ENCODE peak calls at places on chromosomes 2 and 18, in nine cellular contexts. One of them, this sample, is unnamed.

GRCh38 chr2:69915050-69915945 is at the start of gene MXD1:
- DNase-seq in H9: peak; percentile 38
- DNase-seq in heart left ventricle: peak; percentile 37
- DNase-seq in CD4-positive, alpha-beta T cell: no peak
- DNase-seq in spleen: peak; percentile 91
- DNase-seq in neural progenitor cell: peak; percentile 57
- DNase-seq in esophagus squamous epithelium: no peak
- DNase-seq in CD8-positive, alpha-beta T cell: no peak
- DNase-seq in right cardiac atrium: peak; percentile 64
- DNase-seq in this sample: peak; percentile 29

GRCh38 chr2:203533696-203534471 is 1.2 kb downstream of the RAPH1 start:
- DNase-seq in esophagus squamous epithelium: no peak
- DNase-seq in CD8-positive, alpha-beta T cell: no peak
- DNase-seq in heart left ventricle: no peak
- DNase-seq in right cardiac atrium: no peak
- DNase-seq in CD4-positive, alpha-beta T cell: no peak
- DNase-seq in spleen: no peak
- DNase-seq in H9: no peak
- DNase-seq in neural progenitor cell: peak; percentile 12
- DNase-seq in this sample: no peak

GRCh38 chr2:70870790-70871189 is 35.2 kb upstream of the CD207 start:
- DNase-seq in spleen: no peak
- DNase-seq in CD4-positive, alpha-beta T cell: no peak
- DNase-seq in right cardiac atrium: no peak
- DNase-seq in neural progenitor cell: no peak
- DNase-seq in H9: no peak
- DNase-seq in esophagus squamous epithelium: no peak
- DNase-seq in CD8-positive, alpha-beta T cell: no peak
- DNase-seq in heart left ventricle: no peak
- DNase-seq in this sample: no peak

GRCh38 chr18:79690071-79690470 is 10.5 kb downstream of the CTDP1 start:
- DNase-seq in neural progenitor cell: no peak
- DNase-seq in H9: no peak
- DNase-seq in CD8-positive, alpha-beta T cell: no peak
- DNase-seq in heart left ventricle: no peak
- DNase-seq in esophagus squamous epithelium: no peak
- DNase-seq in spleen: no peak
- DNase-seq in right cardiac atrium: no peak
- DNase-seq in CD4-positive, alpha-beta T cell: no peak
- DNase-seq in this sample: no peak

GRCh38 chr18:10099539-10100140 is 185.8 kb downstream of the VAPA start:
- DNase-seq in CD8-positive, alpha-beta T cell: no peak
- DNase-seq in right cardiac atrium: no peak
- DNase-seq in CD4-positive, alpha-beta T cell: no peak
- DNase-seq in spleen: no peak
- DNase-seq in neural progenitor cell: no peak
- DNase-seq in esophagus squamous epithelium: no peak
- DNase-seq in heart left ventricle: no peak
- DNase-seq in H9: no peak
- DNase-seq in this sample: no peak

GRCh38 chr18:53153281-53153680 is 813.3 kb downstream of the DCC start:
- DNase-seq in CD8-positive, alpha-beta T cell: no peak
- DNase-seq in spleen: no peak
- DNase-seq in H9: peak; percentile 50
- DNase-seq in heart left ventricle: no peak
- DNase-seq in neural progenitor cell: peak; percentile 44
- DNase-seq in esophagus squamous epithelium: no peak
- DNase-seq in right cardiac atrium: no peak
- DNase-seq in CD4-positive, alpha-beta T cell: no peak
- DNase-seq in this sample: no peak

GRCh38 chr2:141392517-141393213 is 738.2 kb downstream of the LRP1B start:
- DNase-seq in esophagus squamous epithelium: no peak
- DNase-seq in neural progenitor cell: no peak
- DNase-seq in right cardiac atrium: no peak
- DNase-seq in heart left ventricle: no peak
- DNase-seq in spleen: no peak
- DNase-seq in H9: no peak
- DNase-seq in CD4-positive, alpha-beta T cell: no peak
- DNase-seq in CD8-positive, alpha-beta T cell: no peak
- DNase-seq in this sample: no peak

GRCh38 chr2:136118819-136119716 is 1.1 kb upstream of the CXCR4 start:
- DNase-seq in right cardiac atrium: peak; percentile 79
- DNase-seq in H9: peak; percentile 60
- DNase-seq in heart left ventricle: peak; percentile 62
- DNase-seq in esophagus squamous epithelium: peak; percentile 57
- DNase-seq in CD8-positive, alpha-beta T cell: peak; percentile 87
- DNase-seq in neural progenitor cell: peak; percentile 66
- DNase-seq in spleen: peak; percentile 98
- DNase-seq in CD4-positive, alpha-beta T cell: peak; percentile 90
- DNase-seq in this sample: no peak

GRCh38 chr2:8000861-8001260 is 681.0 kb upstream of the ID2 start:
- DNase-seq in spleen: no peak
- DNase-seq in heart left ventricle: no peak
- DNase-seq in esophagus squamous epithelium: no peak
- DNase-seq in neural progenitor cell: no peak
- DNase-seq in CD8-positive, alpha-beta T cell: no peak
- DNase-seq in right cardiac atrium: no peak
- DNase-seq in H9: no peak
- DNase-seq in CD4-positive, alpha-beta T cell: no peak
- DNase-seq in this sample: no peak

GRCh38 chr2:86822668-86823067 is 32.0 kb upstream of the CD8A start:
- DNase-seq in spleen: no peak
- DNase-seq in CD4-positive, alpha-beta T cell: no peak
- DNase-seq in neural progenitor cell: no peak
- DNase-seq in CD8-positive, alpha-beta T cell: no peak
- DNase-seq in esophagus squamous epithelium: no peak
- DNase-seq in heart left ventricle: no peak
- DNase-seq in right cardiac atrium: no peak
- DNase-seq in H9: no peak
- DNase-seq in this sample: no peak

GRCh38 chr2:206936456-206937222 is 2.7 kb upstream of the CPO start:
- DNase-seq in neural progenitor cell: no peak
- DNase-seq in CD4-positive, alpha-beta T cell: no peak
- DNase-seq in right cardiac atrium: no peak
- DNase-seq in heart left ventricle: no peak
- DNase-seq in esophagus squamous epithelium: no peak
- DNase-seq in spleen: no peak
- DNase-seq in CD8-positive, alpha-beta T cell: no peak
- DNase-seq in H9: no peak
- DNase-seq in this sample: no peak

GRCh38 chr2:3269425-3270094 is 108.1 kb downstream of the EIPR1 start:
- DNase-seq in CD4-positive, alpha-beta T cell: no peak
- DNase-seq in right cardiac atrium: no peak
- DNase-seq in CD8-positive, alpha-beta T cell: no peak
- DNase-seq in spleen: peak; percentile 64
- DNase-seq in H9: no peak
- DNase-seq in esophagus squamous epithelium: no peak
- DNase-seq in heart left ventricle: no peak
- DNase-seq in neural progenitor cell: no peak
- DNase-seq in this sample: no peak

GRCh38 chr2:202335791-202336467 is 40.2 kb upstream of the BMPR2 start:
- DNase-seq in esophagus squamous epithelium: no peak
- DNase-seq in spleen: no peak
- DNase-seq in CD4-positive, alpha-beta T cell: no peak
- DNase-seq in right cardiac atrium: no peak
- DNase-seq in H9: no peak
- DNase-seq in heart left ventricle: peak; percentile 31
- DNase-seq in CD8-positive, alpha-beta T cell: no peak
- DNase-seq in neural progenitor cell: no peak
- DNase-seq in this sample: no peak

GRCh38 chr2:102057502-102058292 is 65.9 kb downstream of the IL1R2 start:
- DNase-seq in spleen: no peak
- DNase-seq in CD8-positive, alpha-beta T cell: no peak
- DNase-seq in right cardiac atrium: peak; percentile 85
- DNase-seq in CD4-positive, alpha-beta T cell: no peak
- DNase-seq in esophagus squamous epithelium: no peak
- DNase-seq in neural progenitor cell: no peak
- DNase-seq in H9: no peak
- DNase-seq in heart left ventricle: peak; percentile 63
- DNase-seq in this sample: no peak

GRCh38 chr18:67770520-67770919 is 254.0 kb upstream of the DSEL start:
- DNase-seq in H9: no peak
- DNase-seq in spleen: no peak
- DNase-seq in neural progenitor cell: no peak
- DNase-seq in esophagus squamous epithelium: no peak
- DNase-seq in CD8-positive, alpha-beta T cell: no peak
- DNase-seq in CD4-positive, alpha-beta T cell: no peak
- DNase-seq in heart left ventricle: no peak
- DNase-seq in right cardiac atrium: no peak
- DNase-seq in this sample: no peak

GRCh38 chr2:172280820-172281454 is 146.4 kb upstream of the ITGA6 start:
- DNase-seq in CD4-positive, alpha-beta T cell: no peak
- DNase-seq in esophagus squamous epithelium: no peak
- DNase-seq in H9: no peak
- DNase-seq in CD8-positive, alpha-beta T cell: no peak
- DNase-seq in neural progenitor cell: no peak
- DNase-seq in right cardiac atrium: peak; percentile 64
- DNase-seq in spleen: no peak
- DNase-seq in heart left ventricle: no peak
- DNase-seq in this sample: peak; percentile 57

GRCh38 chr2:209661286-209661685 is 110.3 kb upstream of the UNC80 start:
- DNase-seq in heart left ventricle: no peak
- DNase-seq in CD8-positive, alpha-beta T cell: no peak
- DNase-seq in neural progenitor cell: peak; percentile 59
- DNase-seq in CD4-positive, alpha-beta T cell: no peak
- DNase-seq in right cardiac atrium: no peak
- DNase-seq in H9: peak; percentile 47
- DNase-seq in spleen: no peak
- DNase-seq in esophagus squamous epithelium: no peak
- DNase-seq in this sample: no peak
- H3K27ac ChIP-seq in heart left ventricle: no peak overlapping the region
- H3K27ac ChIP-seq in CD8-positive, alpha-beta T cell: no peak overlapping the region
- H3K27ac ChIP-seq in neural progenitor cell: peak overlapping the region; percentile 46
- H3K27ac ChIP-seq in CD4-positive, alpha-beta T cell: no peak overlapping the region
- H3K27ac ChIP-seq in right cardiac atrium: no peak overlapping the region
- H3K27ac ChIP-seq in H9: no peak overlapping the region
- H3K27ac ChIP-seq in spleen: no peak overlapping the region
- H3K27ac ChIP-seq in esophagus squamous epithelium: no peak overlapping the region
- H3K27ac ChIP-seq in this sample: no peak overlapping the region

GRCh38 chr2:186588940-186589732 is 720 bp upstream of the ITGAV start:
- DNase-seq in right cardiac atrium: peak; percentile 48
- DNase-seq in neural progenitor cell: peak; percentile 47
- DNase-seq in CD8-positive, alpha-beta T cell: no peak
- DNase-seq in H9: no peak
- DNase-seq in spleen: no peak
- DNase-seq in esophagus squamous epithelium: no peak
- DNase-seq in heart left ventricle: no peak
- DNase-seq in CD4-positive, alpha-beta T cell: no peak
- DNase-seq in this sample: peak; percentile 26
- H3K27ac ChIP-seq in right cardiac atrium: peak overlapping the region; percentile 99
- H3K27ac ChIP-seq in neural progenitor cell: peak overlapping the region; percentile 86
- H3K27ac ChIP-seq in CD8-positive, alpha-beta T cell: peak overlapping the region; percentile 41
- H3K27ac ChIP-seq in H9: no peak overlapping the region
- H3K27ac ChIP-seq in spleen: peak overlapping the region; percentile 97
- H3K27ac ChIP-seq in esophagus squamous epithelium: peak overlapping the region; percentile 98
- H3K27ac ChIP-seq in heart left ventricle: peak overlapping the region; percentile 95
- H3K27ac ChIP-seq in CD4-positive, alpha-beta T cell: peak overlapping the region; percentile 56
- H3K27ac ChIP-seq in this sample: peak overlapping the region; percentile 92

GRCh38 chr2:127673304-127674069 is 1.8 kb downstream of the LIMS2 start:
- DNase-seq in esophagus squamous epithelium: no peak
- DNase-seq in heart left ventricle: no peak
- DNase-seq in CD4-positive, alpha-beta T cell: no peak
- DNase-seq in neural progenitor cell: no peak
- DNase-seq in right cardiac atrium: peak; percentile 63
- DNase-seq in H9: peak; percentile 28
- DNase-seq in CD8-positive, alpha-beta T cell: no peak
- DNase-seq in spleen: no peak
- DNase-seq in this sample: no peak

GRCh38 chr2:127672341-127673303 is 2.7 kb downstream of the LIMS2 start:
- DNase-seq in right cardiac atrium: peak; percentile 58
- DNase-seq in H9: no peak
- DNase-seq in CD8-positive, alpha-beta T cell: no peak
- DNase-seq in CD4-positive, alpha-beta T cell: no peak
- DNase-seq in spleen: peak; percentile 85
- DNase-seq in esophagus squamous epithelium: no peak
- DNase-seq in heart left ventricle: no peak
- DNase-seq in neural progenitor cell: no peak
- DNase-seq in this sample: no peak

GRCh38 chr2:127670055-127670956 is 5.0 kb downstream of the LIMS2 start:
- DNase-seq in heart left ventricle: no peak
- DNase-seq in CD4-positive, alpha-beta T cell: no peak
- DNase-seq in spleen: no peak
- DNase-seq in right cardiac atrium: no peak
- DNase-seq in CD8-positive, alpha-beta T cell: no peak
- DNase-seq in neural progenitor cell: no peak
- DNase-seq in H9: no peak
- DNase-seq in esophagus squamous epithelium: no peak
- DNase-seq in this sample: no peak

GRCh38 chr2:127670957-127671290 is 4.4 kb downstream of the LIMS2 start:
- DNase-seq in CD8-positive, alpha-beta T cell: no peak
- DNase-seq in spleen: no peak
- DNase-seq in neural progenitor cell: no peak
- DNase-seq in esophagus squamous epithelium: no peak
- DNase-seq in H9: no peak
- DNase-seq in right cardiac atrium: peak; percentile 51
- DNase-seq in heart left ventricle: no peak
- DNase-seq in CD4-positive, alpha-beta T cell: no peak
- DNase-seq in this sample: no peak

GRCh38 chr2:127671557-127672302 is 3.6 kb downstream of the LIMS2 start:
- DNase-seq in spleen: no peak
- DNase-seq in heart left ventricle: no peak
- DNase-seq in esophagus squamous epithelium: no peak
- DNase-seq in H9: no peak
- DNase-seq in CD4-positive, alpha-beta T cell: no peak
- DNase-seq in CD8-positive, alpha-beta T cell: no peak
- DNase-seq in neural progenitor cell: no peak
- DNase-seq in right cardiac atrium: peak; percentile 35
- DNase-seq in this sample: no peak
- H3K27ac ChIP-seq in spleen: peak overlapping the region; percentile 73
- H3K27ac ChIP-seq in heart left ventricle: peak overlapping the region; percentile 98
- H3K27ac ChIP-seq in esophagus squamous epithelium: peak overlapping the region; percentile 95
- H3K27ac ChIP-seq in H9: no peak overlapping the region
- H3K27ac ChIP-seq in CD4-positive, alpha-beta T cell: no peak overlapping the region
- H3K27ac ChIP-seq in CD8-positive, alpha-beta T cell: no peak overlapping the region
- H3K27ac ChIP-seq in neural progenitor cell: no peak overlapping the region
- H3K27ac ChIP-seq in right cardiac atrium: peak overlapping the region; percentile 94
- H3K27ac ChIP-seq in this sample: no peak overlapping the region

GRCh38 chr2:96241227-96241626 is 24.6 kb downstream of the TMEM127 start:
- DNase-seq in CD8-positive, alpha-beta T cell: no peak
- DNase-seq in spleen: no peak
- DNase-seq in CD4-positive, alpha-beta T cell: no peak
- DNase-seq in esophagus squamous epithelium: no peak
- DNase-seq in neural progenitor cell: peak; percentile 46
- DNase-seq in heart left ventricle: no peak
- DNase-seq in H9: peak; percentile 43
- DNase-seq in right cardiac atrium: no peak
- DNase-seq in this sample: no peak
- H3K27ac ChIP-seq in CD8-positive, alpha-beta T cell: peak overlapping the region; percentile 46
- H3K27ac ChIP-seq in spleen: peak overlapping the region; percentile 96
- H3K27ac ChIP-seq in CD4-positive, alpha-beta T cell: no peak overlapping the region
- H3K27ac ChIP-seq in esophagus squamous epithelium: peak overlapping the region; percentile 86
- H3K27ac ChIP-seq in neural progenitor cell: no peak overlapping the region
- H3K27ac ChIP-seq in heart left ventricle: no peak overlapping the region
- H3K27ac ChIP-seq in H9: no peak overlapping the region
- H3K27ac ChIP-seq in right cardiac atrium: no peak overlapping the region
- H3K27ac ChIP-seq in this sample: no peak overlapping the region

This sample was measured in body of pancreas.